ENCODE peak calls at places on chromosome X, in nine cellular contexts. One of them, this sample, is unnamed.

GRCh38 chrX:48697182-48697727 is 721 bp downstream of the SUV39H1 start:
- DNase-seq in left ventricle myocardium inferior: no peak
- DNase-seq in mammary epithelial cell: no peak
- DNase-seq in choroid plexus epithelial cell: no peak
- DNase-seq in tibial nerve: no peak
- DNase-seq in endothelial cell of umbilical vein: peak; percentile 15
- DNase-seq in K562: no peak
- DNase-seq in fibroblast of villous mesenchyme: no peak
- DNase-seq in tibial artery: no peak
- DNase-seq in this sample: no peak

GRCh38 chrX:130772313-130773140 is 130.5 kb downstream of the ENOX2 start:
- DNase-seq in left ventricle myocardium inferior: no peak
- DNase-seq in K562: no peak
- DNase-seq in fibroblast of villous mesenchyme: peak; percentile 56
- DNase-seq in endothelial cell of umbilical vein: no peak
- DNase-seq in tibial nerve: no peak
- DNase-seq in mammary epithelial cell: peak; percentile 36
- DNase-seq in choroid plexus epithelial cell: peak; percentile 53
- DNase-seq in tibial artery: no peak
- DNase-seq in this sample: peak; percentile 19

GRCh38 chrX:154308108-154308946 is 12.7 kb downstream of the TKTL1 start:
- DNase-seq in fibroblast of villous mesenchyme: peak; percentile 43
- DNase-seq in choroid plexus epithelial cell: peak; percentile 52
- DNase-seq in left ventricle myocardium inferior: peak; percentile 52
- DNase-seq in tibial artery: peak; percentile 72
- DNase-seq in K562: peak; percentile 70
- DNase-seq in endothelial cell of umbilical vein: peak; percentile 53
- DNase-seq in tibial nerve: peak; percentile 44
- DNase-seq in mammary epithelial cell: peak; percentile 21
- DNase-seq in this sample: no peak

GRCh38 chrX:156004256-156004655 is 6.8 kb downstream of the IL9R start:
- DNase-seq in fibroblast of villous mesenchyme: no peak
- DNase-seq in tibial nerve: no peak
- DNase-seq in choroid plexus epithelial cell: no peak
- DNase-seq in left ventricle myocardium inferior: no peak
- DNase-seq in mammary epithelial cell: no peak
- DNase-seq in K562: no peak
- DNase-seq in endothelial cell of umbilical vein: no peak
- DNase-seq in tibial artery: no peak
- DNase-seq in this sample: no peak

GRCh38 chrX:133574716-133575115 is 159.4 kb upstream of the GPC4 start:
- DNase-seq in K562: no peak
- DNase-seq in mammary epithelial cell: no peak
- DNase-seq in fibroblast of villous mesenchyme: peak; percentile 1
- DNase-seq in tibial artery: no peak
- DNase-seq in tibial nerve: no peak
- DNase-seq in left ventricle myocardium inferior: no peak
- DNase-seq in endothelial cell of umbilical vein: no peak
- DNase-seq in choroid plexus epithelial cell: no peak
- DNase-seq in this sample: no peak

GRCh38 chrX:71081348-71082148 is 13.4 kb upstream of the SNX12 start:
- DNase-seq in choroid plexus epithelial cell: peak; percentile 48
- DNase-seq in left ventricle myocardium inferior: no peak
- DNase-seq in tibial artery: no peak
- DNase-seq in mammary epithelial cell: peak; percentile 37
- DNase-seq in fibroblast of villous mesenchyme: no peak
- DNase-seq in tibial nerve: no peak
- DNase-seq in K562: no peak
- DNase-seq in endothelial cell of umbilical vein: peak; percentile 45
- DNase-seq in this sample: no peak

GRCh38 chrX:53711446-53711845 is 24.9 kb upstream of the HUWE1 start:
- DNase-seq in K562: no peak
- DNase-seq in tibial nerve: no peak
- DNase-seq in choroid plexus epithelial cell: no peak
- DNase-seq in mammary epithelial cell: peak; percentile 65
- DNase-seq in tibial artery: no peak
- DNase-seq in endothelial cell of umbilical vein: no peak
- DNase-seq in left ventricle myocardium inferior: no peak
- DNase-seq in fibroblast of villous mesenchyme: no peak
- DNase-seq in this sample: no peak

GRCh38 chrX:49067285-49068120 is 6.3 kb downstream of the PRAF2 start:
- DNase-seq in endothelial cell of umbilical vein: no peak
- DNase-seq in fibroblast of villous mesenchyme: no peak
- DNase-seq in tibial nerve: no peak
- DNase-seq in choroid plexus epithelial cell: no peak
- DNase-seq in left ventricle myocardium inferior: no peak
- DNase-seq in K562: no peak
- DNase-seq in tibial artery: no peak
- DNase-seq in mammary epithelial cell: no peak
- DNase-seq in this sample: no peak

GRCh38 chrX:153744210-153745066 is 19.6 kb upstream of the PLXNB3 start:
- DNase-seq in fibroblast of villous mesenchyme: no peak
- DNase-seq in left ventricle myocardium inferior: no peak
- DNase-seq in endothelial cell of umbilical vein: peak; percentile 10
- DNase-seq in mammary epithelial cell: no peak
- DNase-seq in K562: no peak
- DNase-seq in tibial artery: peak; percentile 91
- DNase-seq in tibial nerve: no peak
- DNase-seq in choroid plexus epithelial cell: no peak
- DNase-seq in this sample: no peak

GRCh38 chrX:85963736-85964135 is 83.6 kb downstream of the CHM start:
- DNase-seq in mammary epithelial cell: peak; percentile 42
- DNase-seq in tibial artery: no peak
- DNase-seq in left ventricle myocardium inferior: no peak
- DNase-seq in fibroblast of villous mesenchyme: peak; percentile 61
- DNase-seq in tibial nerve: no peak
- DNase-seq in choroid plexus epithelial cell: peak; percentile 85
- DNase-seq in K562: no peak
- DNase-seq in endothelial cell of umbilical vein: peak; percentile 0
- DNase-seq in this sample: peak; percentile 44

GRCh38 chrX:105302246-105302645 is 81.8 kb upstream of the TEX13A start:
- DNase-seq in left ventricle myocardium inferior: no peak
- DNase-seq in choroid plexus epithelial cell: no peak
- DNase-seq in mammary epithelial cell: peak; percentile 29
- DNase-seq in tibial nerve: no peak
- DNase-seq in tibial artery: no peak
- DNase-seq in fibroblast of villous mesenchyme: no peak
- DNase-seq in K562: no peak
- DNase-seq in endothelial cell of umbilical vein: no peak
- DNase-seq in this sample: no peak

GRCh38 chrX:47614618-47615017 is 5.0 kb downstream of the SYN1 start:
- DNase-seq in tibial artery: no peak
- DNase-seq in mammary epithelial cell: no peak
- DNase-seq in endothelial cell of umbilical vein: no peak
- DNase-seq in left ventricle myocardium inferior: no peak
- DNase-seq in K562: no peak
- DNase-seq in choroid plexus epithelial cell: no peak
- DNase-seq in tibial nerve: no peak
- DNase-seq in fibroblast of villous mesenchyme: no peak
- DNase-seq in this sample: no peak

GRCh38 chrX:107293056-107293455 is 86.6 kb downstream of the DNAAF6 start:
- DNase-seq in choroid plexus epithelial cell: no peak
- DNase-seq in left ventricle myocardium inferior: no peak
- DNase-seq in tibial artery: no peak
- DNase-seq in mammary epithelial cell: no peak
- DNase-seq in fibroblast of villous mesenchyme: no peak
- DNase-seq in tibial nerve: no peak
- DNase-seq in K562: no peak
- DNase-seq in endothelial cell of umbilical vein: no peak
- DNase-seq in this sample: no peak

GRCh38 chrX:148381603-148382002 is 118.8 kb upstream of the AFF2 start:
- DNase-seq in tibial nerve: no peak
- DNase-seq in tibial artery: no peak
- DNase-seq in fibroblast of villous mesenchyme: no peak
- DNase-seq in endothelial cell of umbilical vein: no peak
- DNase-seq in choroid plexus epithelial cell: no peak
- DNase-seq in K562: no peak
- DNase-seq in mammary epithelial cell: no peak
- DNase-seq in left ventricle myocardium inferior: no peak
- DNase-seq in this sample: no peak

GRCh38 chrX:39477438-39478120 is 620.2 kb downstream of the BCOR start:
- DNase-seq in fibroblast of villous mesenchyme: no peak
- DNase-seq in tibial nerve: no peak
- DNase-seq in K562: peak; percentile 36
- DNase-seq in choroid plexus epithelial cell: no peak
- DNase-seq in tibial artery: no peak
- DNase-seq in left ventricle myocardium inferior: peak; percentile 79
- DNase-seq in mammary epithelial cell: no peak
- DNase-seq in endothelial cell of umbilical vein: peak; percentile 2
- DNase-seq in this sample: no peak

GRCh38 chrX:5236749-5237148 is 991.9 kb downstream of the NLGN4X start:
- DNase-seq in tibial nerve: no peak
- DNase-seq in K562: no peak
- DNase-seq in left ventricle myocardium inferior: no peak
- DNase-seq in fibroblast of villous mesenchyme: peak; percentile 2
- DNase-seq in tibial artery: no peak
- DNase-seq in choroid plexus epithelial cell: no peak
- DNase-seq in endothelial cell of umbilical vein: no peak
- DNase-seq in mammary epithelial cell: no peak
- DNase-seq in this sample: no peak

GRCh38 chrX:103831342-103831802 is 685 bp downstream of the RAB9B start:
- DNase-seq in mammary epithelial cell: no peak
- DNase-seq in left ventricle myocardium inferior: no peak
- DNase-seq in endothelial cell of umbilical vein: no peak
- DNase-seq in choroid plexus epithelial cell: no peak
- DNase-seq in tibial artery: no peak
- DNase-seq in tibial nerve: no peak
- DNase-seq in K562: peak; percentile 60
- DNase-seq in fibroblast of villous mesenchyme: no peak
- DNase-seq in this sample: no peak

GRCh38 chrX:21382715-21383114 is 8.5 kb downstream of the CNKSR2 start:
- DNase-seq in mammary epithelial cell: no peak
- DNase-seq in tibial nerve: no peak
- DNase-seq in tibial artery: no peak
- DNase-seq in endothelial cell of umbilical vein: no peak
- DNase-seq in K562: no peak
- DNase-seq in left ventricle myocardium inferior: no peak
- DNase-seq in choroid plexus epithelial cell: peak; percentile 5
- DNase-seq in fibroblast of villous mesenchyme: no peak
- DNase-seq in this sample: no peak

GRCh38 chrX:100973411-100973810 is 3.9 kb downstream of the ARL13A start:
- DNase-seq in choroid plexus epithelial cell: peak; percentile 51
- DNase-seq in tibial nerve: no peak
- DNase-seq in endothelial cell of umbilical vein: peak; percentile 63
- DNase-seq in tibial artery: no peak
- DNase-seq in mammary epithelial cell: peak; percentile 31
- DNase-seq in left ventricle myocardium inferior: no peak
- DNase-seq in K562: no peak
- DNase-seq in fibroblast of villous mesenchyme: peak; percentile 10
- DNase-seq in this sample: no peak

GRCh38 chrX:2819345-2820130 is 9.2 kb upstream of the GYG2 start:
- DNase-seq in fibroblast of villous mesenchyme: peak; percentile 43
- DNase-seq in tibial artery: no peak
- DNase-seq in endothelial cell of umbilical vein: peak; percentile 20
- DNase-seq in K562: peak; percentile 32
- DNase-seq in mammary epithelial cell: peak; percentile 12
- DNase-seq in left ventricle myocardium inferior: no peak
- DNase-seq in tibial nerve: no peak
- DNase-seq in choroid plexus epithelial cell: peak; percentile 52
- DNase-seq in this sample: no peak
- TF ChIP-seq CTCF in fibroblast of villous mesenchyme: peak; percentile 43
- TF ChIP-seq CTCF in tibial artery: peak; percentile 19
- TF ChIP-seq CTCF in endothelial cell of umbilical vein: peak; percentile 6
- TF ChIP-seq CTCF in K562: peak; percentile 44
- TF ChIP-seq CTCF in mammary epithelial cell: peak; percentile 25
- TF ChIP-seq CTCF in left ventricle myocardium inferior: peak; percentile 55
- TF ChIP-seq CTCF in tibial nerve: peak; percentile 5
- TF ChIP-seq CTCF in choroid plexus epithelial cell: peak; percentile 53
- TF ChIP-seq CTCF in this sample: peak; percentile 21

DNA sequence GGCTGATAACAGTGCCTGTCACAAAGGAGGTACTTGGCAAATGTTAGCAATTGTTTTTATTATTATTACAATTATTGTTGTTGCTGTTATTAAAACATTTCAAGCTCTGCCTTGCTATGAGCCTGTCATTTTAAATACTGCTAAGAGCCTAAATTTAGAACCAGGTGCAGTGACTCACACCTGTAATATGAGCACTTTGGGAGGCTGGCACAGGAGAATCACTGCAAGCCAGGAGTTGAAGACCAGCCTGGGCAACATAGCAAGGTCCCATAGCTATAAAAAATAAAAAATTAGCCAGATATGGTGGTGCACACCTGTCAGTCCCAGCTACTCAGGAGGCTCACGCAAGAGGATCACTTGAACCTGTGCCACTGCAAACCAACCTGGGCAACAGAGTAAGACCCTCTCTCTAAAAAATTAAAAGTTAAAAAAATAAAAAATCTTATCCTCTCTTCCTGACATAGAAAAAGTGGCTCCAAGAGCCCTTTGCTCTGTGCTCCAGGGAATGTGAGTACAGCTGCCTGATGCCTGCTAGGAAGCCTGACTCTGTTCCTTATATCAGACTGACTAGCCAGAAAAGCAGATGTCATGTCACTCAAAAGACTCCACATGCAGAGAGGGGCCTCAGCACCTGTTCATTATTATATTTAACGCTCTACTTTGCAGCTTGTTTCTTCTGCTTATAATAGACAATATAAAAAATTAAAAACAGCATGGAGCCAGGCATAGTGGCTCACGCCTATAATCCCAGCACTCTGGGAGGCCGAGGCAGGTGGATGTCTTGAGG is 234.0 kb downstream of the OPHN1 start:
- DNase-seq in tibial nerve: no peak
- DNase-seq in mammary epithelial cell: no peak
- DNase-seq in endothelial cell of umbilical vein: no peak
- DNase-seq in choroid plexus epithelial cell: no peak
- DNase-seq in fibroblast of villous mesenchyme: no peak
- DNase-seq in left ventricle myocardium inferior: no peak
- DNase-seq in K562: no peak
- DNase-seq in tibial artery: no peak
- DNase-seq in this sample: no peak
- H3K4me3 ChIP-seq in tibial nerve: no peak overlapping the region
- H3K4me3 ChIP-seq in mammary epithelial cell: no peak overlapping the region
- H3K4me3 ChIP-seq in endothelial cell of umbilical vein: no peak overlapping the region
- H3K4me3 ChIP-seq in choroid plexus epithelial cell: no peak overlapping the region
- H3K4me3 ChIP-seq in fibroblast of villous mesenchyme: no peak overlapping the region
- H3K4me3 ChIP-seq in left ventricle myocardium inferior: no peak overlapping the region
- H3K4me3 ChIP-seq in K562: no peak overlapping the region
- H3K4me3 ChIP-seq in tibial artery: no peak overlapping the region
- H3K4me3 ChIP-seq in this sample: no peak overlapping the region

GRCh38 chrX:119421306-119421705 is 22.2 kb downstream of the SLC25A43 start:
- DNase-seq in choroid plexus epithelial cell: no peak
- DNase-seq in endothelial cell of umbilical vein: no peak
- DNase-seq in tibial nerve: no peak
- DNase-seq in tibial artery: no peak
- DNase-seq in left ventricle myocardium inferior: no peak
- DNase-seq in K562: no peak
- DNase-seq in mammary epithelial cell: no peak
- DNase-seq in fibroblast of villous mesenchyme: no peak
- DNase-seq in this sample: no peak
- TF ChIP-seq CTCF in choroid plexus epithelial cell: no peak
- TF ChIP-seq CTCF in endothelial cell of umbilical vein: no peak
- TF ChIP-seq CTCF in tibial nerve: no peak
- TF ChIP-seq CTCF in tibial artery: no peak
- TF ChIP-seq CTCF in left ventricle myocardium inferior: no peak
- TF ChIP-seq CTCF in K562: no peak
- TF ChIP-seq CTCF in mammary epithelial cell: no peak
- TF ChIP-seq CTCF in fibroblast of villous mesenchyme: no peak
- TF ChIP-seq CTCF in this sample: no peak

DNA sequence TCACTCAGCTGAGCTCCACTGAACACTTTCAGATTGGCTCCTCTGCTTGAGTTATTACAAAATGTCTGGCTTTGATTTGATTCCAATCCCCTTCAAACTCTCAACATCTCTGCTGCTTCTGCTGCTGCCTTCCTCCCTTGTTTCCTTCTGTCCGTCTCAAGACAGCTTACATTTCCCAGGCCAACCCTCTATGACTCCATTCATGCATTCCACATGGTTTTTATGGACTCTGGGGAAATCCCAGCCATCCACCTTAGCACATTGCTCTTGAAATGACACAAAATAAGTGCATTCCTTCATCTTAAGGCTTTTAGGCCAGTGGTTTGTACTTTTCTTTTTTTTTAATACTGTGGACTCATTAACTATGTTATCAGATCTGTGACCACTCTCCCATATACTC is 68.5 kb upstream of the TMEM164 start:
- DNase-seq in fibroblast of villous mesenchyme: peak; percentile 59
- DNase-seq in K562: no peak
- DNase-seq in endothelial cell of umbilical vein: no peak
- DNase-seq in mammary epithelial cell: no peak
- DNase-seq in choroid plexus epithelial cell: peak; percentile 40
- DNase-seq in left ventricle myocardium inferior: no peak
- DNase-seq in tibial artery: no peak
- DNase-seq in tibial nerve: no peak
- DNase-seq in this sample: no peak
- H3K4me3 ChIP-seq in fibroblast of villous mesenchyme: no peak overlapping the region
- H3K4me3 ChIP-seq in K562: no peak overlapping the region
- H3K4me3 ChIP-seq in endothelial cell of umbilical vein: no peak overlapping the region
- H3K4me3 ChIP-seq in mammary epithelial cell: no peak overlapping the region
- H3K4me3 ChIP-seq in choroid plexus epithelial cell: no peak overlapping the region
- H3K4me3 ChIP-seq in left ventricle myocardium inferior: no peak overlapping the region
- H3K4me3 ChIP-seq in tibial artery: no peak overlapping the region
- H3K4me3 ChIP-seq in tibial nerve: no peak overlapping the region
- H3K4me3 ChIP-seq in this sample: no peak overlapping the region

This sample was measured in AG04449.